ENCODE peak calls at places on chromosome 14, in nine cellular contexts. One of them, this sample, is unnamed.

GRCh38 chr14:68506645-68507405 is 286.0 kb downstream of the ZFP36L1 start:
- DNase-seq in lung microvascular endothelial cell: no peak
- DNase-seq in hippocampal formation: no peak
- DNase-seq in T-helper 2 cell: no peak
- DNase-seq in prostate gland: peak
- DNase-seq in foreskin fibroblast: no peak
- DNase-seq in activated T-cell treated with anti-CD3 and anti-CD28 coated beads, Interleukin-2, amount 50 U/mL, for 24 hours: no peak
- DNase-seq in EL: no peak
- DNase-seq in stimulated activated CD4-positive, alpha-beta T cell treated with anti-CD3 and anti-CD28 coated beads, Interleukin-4, amount 100 ng/mL, for 48 hours: no peak
- DNase-seq in this sample: no peak

GRCh38 chr14:90454041-90455000 is 57.5 kb downstream of the CALM1 start:
- DNase-seq in activated T-cell treated with anti-CD3 and anti-CD28 coated beads, Interleukin-2, amount 50 U/mL, for 24 hours: no peak
- DNase-seq in hippocampal formation: peak
- DNase-seq in EL: peak
- DNase-seq in prostate gland: no peak
- DNase-seq in stimulated activated CD4-positive, alpha-beta T cell treated with anti-CD3 and anti-CD28 coated beads, Interleukin-4, amount 100 ng/mL, for 48 hours: no peak
- DNase-seq in lung microvascular endothelial cell: peak
- DNase-seq in T-helper 2 cell: no peak
- DNase-seq in foreskin fibroblast: peak
- DNase-seq in this sample: peak

GRCh38 chr14:68318788-68319187 is 474.1 kb downstream of the ZFP36L1 start:
- DNase-seq in prostate gland: no peak
- DNase-seq in lung microvascular endothelial cell: no peak
- DNase-seq in activated T-cell treated with anti-CD3 and anti-CD28 coated beads, Interleukin-2, amount 50 U/mL, for 24 hours: no peak
- DNase-seq in EL: no peak
- DNase-seq in hippocampal formation: no peak
- DNase-seq in T-helper 2 cell: no peak
- DNase-seq in foreskin fibroblast: no peak
- DNase-seq in stimulated activated CD4-positive, alpha-beta T cell treated with anti-CD3 and anti-CD28 coated beads, Interleukin-4, amount 100 ng/mL, for 48 hours: no peak
- DNase-seq in this sample: no peak

GRCh38 chr14:102507026-102507860 is 2.3 kb downstream of the ANKRD9 start:
- DNase-seq in prostate gland: no peak
- DNase-seq in foreskin fibroblast: no peak
- DNase-seq in activated T-cell treated with anti-CD3 and anti-CD28 coated beads, Interleukin-2, amount 50 U/mL, for 24 hours: peak
- DNase-seq in hippocampal formation: no peak
- DNase-seq in lung microvascular endothelial cell: peak
- DNase-seq in T-helper 2 cell: no peak
- DNase-seq in EL: no peak
- DNase-seq in stimulated activated CD4-positive, alpha-beta T cell treated with anti-CD3 and anti-CD28 coated beads, Interleukin-4, amount 100 ng/mL, for 48 hours: no peak
- DNase-seq in this sample: no peak

GRCh38 chr14:67957925-67958324 is 138.3 kb downstream of the RAD51B start:
- DNase-seq in prostate gland: no peak
- DNase-seq in lung microvascular endothelial cell: no peak
- DNase-seq in foreskin fibroblast: no peak
- DNase-seq in activated T-cell treated with anti-CD3 and anti-CD28 coated beads, Interleukin-2, amount 50 U/mL, for 24 hours: no peak
- DNase-seq in T-helper 2 cell: no peak
- DNase-seq in hippocampal formation: no peak
- DNase-seq in EL: no peak
- DNase-seq in stimulated activated CD4-positive, alpha-beta T cell treated with anti-CD3 and anti-CD28 coated beads, Interleukin-4, amount 100 ng/mL, for 48 hours: no peak
- DNase-seq in this sample: no peak

GRCh38 chr14:92986254-92987147 is 63.6 kb downstream of the CHGA start:
- DNase-seq in stimulated activated CD4-positive, alpha-beta T cell treated with anti-CD3 and anti-CD28 coated beads, Interleukin-4, amount 100 ng/mL, for 48 hours: no peak
- DNase-seq in prostate gland: peak
- DNase-seq in lung microvascular endothelial cell: peak
- DNase-seq in T-helper 2 cell: no peak
- DNase-seq in hippocampal formation: peak
- DNase-seq in foreskin fibroblast: peak
- DNase-seq in activated T-cell treated with anti-CD3 and anti-CD28 coated beads, Interleukin-2, amount 50 U/mL, for 24 hours: no peak
- DNase-seq in EL: peak
- DNase-seq in this sample: peak

GRCh38 chr14:34701808-34702207 is 12.6 kb downstream of the CFL2 start:
- DNase-seq in prostate gland: no peak
- DNase-seq in EL: no peak
- DNase-seq in lung microvascular endothelial cell: peak
- DNase-seq in activated T-cell treated with anti-CD3 and anti-CD28 coated beads, Interleukin-2, amount 50 U/mL, for 24 hours: no peak
- DNase-seq in stimulated activated CD4-positive, alpha-beta T cell treated with anti-CD3 and anti-CD28 coated beads, Interleukin-4, amount 100 ng/mL, for 48 hours: no peak
- DNase-seq in foreskin fibroblast: no peak
- DNase-seq in hippocampal formation: no peak
- DNase-seq in T-helper 2 cell: no peak
- DNase-seq in this sample: no peak

GRCh38 chr14:91315844-91316267 is 71.4 kb upstream of the GPR68 start:
- DNase-seq in hippocampal formation: no peak
- DNase-seq in prostate gland: no peak
- DNase-seq in activated T-cell treated with anti-CD3 and anti-CD28 coated beads, Interleukin-2, amount 50 U/mL, for 24 hours: peak
- DNase-seq in foreskin fibroblast: no peak
- DNase-seq in EL: no peak
- DNase-seq in stimulated activated CD4-positive, alpha-beta T cell treated with anti-CD3 and anti-CD28 coated beads, Interleukin-4, amount 100 ng/mL, for 48 hours: peak
- DNase-seq in lung microvascular endothelial cell: peak
- DNase-seq in T-helper 2 cell: peak
- DNase-seq in this sample: no peak

GRCh38 chr14:26286066-26286791 is 311.6 kb downstream of the NOVA1 start:
- DNase-seq in lung microvascular endothelial cell: no peak
- DNase-seq in hippocampal formation: no peak
- DNase-seq in foreskin fibroblast: peak
- DNase-seq in activated T-cell treated with anti-CD3 and anti-CD28 coated beads, Interleukin-2, amount 50 U/mL, for 24 hours: no peak
- DNase-seq in prostate gland: no peak
- DNase-seq in stimulated activated CD4-positive, alpha-beta T cell treated with anti-CD3 and anti-CD28 coated beads, Interleukin-4, amount 100 ng/mL, for 48 hours: no peak
- DNase-seq in EL: no peak
- DNase-seq in T-helper 2 cell: no peak
- DNase-seq in this sample: no peak

GRCh38 chr14:24037658-24038037 is 14.2 kb upstream of the CARMIL3 start:
- DNase-seq in lung microvascular endothelial cell: no peak
- DNase-seq in T-helper 2 cell: no peak
- DNase-seq in prostate gland: no peak
- DNase-seq in hippocampal formation: no peak
- DNase-seq in activated T-cell treated with anti-CD3 and anti-CD28 coated beads, Interleukin-2, amount 50 U/mL, for 24 hours: no peak
- DNase-seq in foreskin fibroblast: no peak
- DNase-seq in stimulated activated CD4-positive, alpha-beta T cell treated with anti-CD3 and anti-CD28 coated beads, Interleukin-4, amount 100 ng/mL, for 48 hours: no peak
- DNase-seq in EL: no peak
- DNase-seq in this sample: no peak

GRCh38 chr14:47993883-47994282 is 318.5 kb upstream of the MDGA2 start:
- DNase-seq in foreskin fibroblast: no peak
- DNase-seq in lung microvascular endothelial cell: no peak
- DNase-seq in EL: no peak
- DNase-seq in activated T-cell treated with anti-CD3 and anti-CD28 coated beads, Interleukin-2, amount 50 U/mL, for 24 hours: no peak
- DNase-seq in prostate gland: no peak
- DNase-seq in stimulated activated CD4-positive, alpha-beta T cell treated with anti-CD3 and anti-CD28 coated beads, Interleukin-4, amount 100 ng/mL, for 48 hours: no peak
- DNase-seq in hippocampal formation: no peak
- DNase-seq in T-helper 2 cell: no peak
- DNase-seq in this sample: no peak

GRCh38 chr14:77100961-77101360 is 2.9 kb downstream of the CIPC start:
- DNase-seq in T-helper 2 cell: no peak
- DNase-seq in activated T-cell treated with anti-CD3 and anti-CD28 coated beads, Interleukin-2, amount 50 U/mL, for 24 hours: no peak
- DNase-seq in stimulated activated CD4-positive, alpha-beta T cell treated with anti-CD3 and anti-CD28 coated beads, Interleukin-4, amount 100 ng/mL, for 48 hours: no peak
- DNase-seq in foreskin fibroblast: peak
- DNase-seq in hippocampal formation: no peak
- DNase-seq in prostate gland: no peak
- DNase-seq in EL: peak
- DNase-seq in lung microvascular endothelial cell: peak
- DNase-seq in this sample: no peak

GRCh38 chr14:57182760-57183503 is 85.8 kb downstream of the EXOC5 start:
- DNase-seq in activated T-cell treated with anti-CD3 and anti-CD28 coated beads, Interleukin-2, amount 50 U/mL, for 24 hours: no peak
- DNase-seq in hippocampal formation: no peak
- DNase-seq in lung microvascular endothelial cell: no peak
- DNase-seq in stimulated activated CD4-positive, alpha-beta T cell treated with anti-CD3 and anti-CD28 coated beads, Interleukin-4, amount 100 ng/mL, for 48 hours: no peak
- DNase-seq in foreskin fibroblast: peak
- DNase-seq in prostate gland: no peak
- DNase-seq in T-helper 2 cell: no peak
- DNase-seq in EL: peak
- DNase-seq in this sample: peak

GRCh38 chr14:29216774-29217232 is 450.2 kb downstream of the FOXG1 start:
- DNase-seq in T-helper 2 cell: no peak
- DNase-seq in lung microvascular endothelial cell: no peak
- DNase-seq in EL: no peak
- DNase-seq in stimulated activated CD4-positive, alpha-beta T cell treated with anti-CD3 and anti-CD28 coated beads, Interleukin-4, amount 100 ng/mL, for 48 hours: no peak
- DNase-seq in activated T-cell treated with anti-CD3 and anti-CD28 coated beads, Interleukin-2, amount 50 U/mL, for 24 hours: no peak
- DNase-seq in prostate gland: no peak
- DNase-seq in foreskin fibroblast: no peak
- DNase-seq in hippocampal formation: no peak
- DNase-seq in this sample: no peak

GRCh38 chr14:91041450-91041849 is 19.0 kb downstream of the RPS6KA5 start:
- DNase-seq in activated T-cell treated with anti-CD3 and anti-CD28 coated beads, Interleukin-2, amount 50 U/mL, for 24 hours: no peak
- DNase-seq in lung microvascular endothelial cell: no peak
- DNase-seq in hippocampal formation: no peak
- DNase-seq in foreskin fibroblast: no peak
- DNase-seq in T-helper 2 cell: no peak
- DNase-seq in stimulated activated CD4-positive, alpha-beta T cell treated with anti-CD3 and anti-CD28 coated beads, Interleukin-4, amount 100 ng/mL, for 48 hours: no peak
- DNase-seq in EL: no peak
- DNase-seq in prostate gland: no peak
- DNase-seq in this sample: no peak

GRCh38 chr14:68042002-68042401 is 222.4 kb downstream of the RAD51B start:
- DNase-seq in stimulated activated CD4-positive, alpha-beta T cell treated with anti-CD3 and anti-CD28 coated beads, Interleukin-4, amount 100 ng/mL, for 48 hours: no peak
- DNase-seq in T-helper 2 cell: no peak
- DNase-seq in hippocampal formation: no peak
- DNase-seq in lung microvascular endothelial cell: no peak
- DNase-seq in foreskin fibroblast: no peak
- DNase-seq in EL: no peak
- DNase-seq in prostate gland: no peak
- DNase-seq in activated T-cell treated with anti-CD3 and anti-CD28 coated beads, Interleukin-2, amount 50 U/mL, for 24 hours: no peak
- DNase-seq in this sample: no peak

GRCh38 chr14:97349946-97350345 is 552.8 kb downstream of the VRK1 start:
- DNase-seq in hippocampal formation: no peak
- DNase-seq in T-helper 2 cell: no peak
- DNase-seq in prostate gland: no peak
- DNase-seq in EL: no peak
- DNase-seq in stimulated activated CD4-positive, alpha-beta T cell treated with anti-CD3 and anti-CD28 coated beads, Interleukin-4, amount 100 ng/mL, for 48 hours: no peak
- DNase-seq in activated T-cell treated with anti-CD3 and anti-CD28 coated beads, Interleukin-2, amount 50 U/mL, for 24 hours: no peak
- DNase-seq in foreskin fibroblast: no peak
- DNase-seq in lung microvascular endothelial cell: no peak
- DNase-seq in this sample: no peak

This sample was measured in HFFc6.